ENCODE peak calls at places on chromosomes 1 and 21, in four cellular contexts. One of them, this sample, is unnamed.

GRCh38 chr1:53367503-53368313 is 39.8 kb upstream of the LRP8 start:
- DNase-seq in left lung: no peak
- DNase-seq in trophoblast cell: no peak
- DNase-seq in brain microvascular endothelial cell: no peak
- DNase-seq in this sample: no peak

GRCh38 chr1:231160851-231161710 is 777 bp upstream of the TRIM67 start:
- DNase-seq in brain microvascular endothelial cell: no peak
- DNase-seq in left lung: peak; percentile 73
- DNase-seq in trophoblast cell: no peak
- DNase-seq in this sample: no peak

GRCh38 chr1:12620142-12620865 is 2.3 kb upstream of the DHRS3 start:
- DNase-seq in brain microvascular endothelial cell: no peak
- DNase-seq in left lung: no peak
- DNase-seq in trophoblast cell: no peak
- DNase-seq in this sample: no peak

GRCh38 chr1:229640455-229640854 is 14.4 kb downstream of the URB2 start:
- DNase-seq in left lung: no peak
- DNase-seq in trophoblast cell: no peak
- DNase-seq in brain microvascular endothelial cell: no peak
- DNase-seq in this sample: no peak

GRCh38 chr1:210363119-210363518 is 34.4 kb downstream of the HHAT start:
- DNase-seq in left lung: no peak
- DNase-seq in brain microvascular endothelial cell: no peak
- DNase-seq in trophoblast cell: no peak
- DNase-seq in this sample: no peak

GRCh38 chr1:156126701-156127534 is 12.4 kb downstream of the LMNA start:
- DNase-seq in trophoblast cell: peak; percentile 62
- DNase-seq in brain microvascular endothelial cell: peak; percentile 92
- DNase-seq in left lung: peak; percentile 81
- DNase-seq in this sample: peak; percentile 83

GRCh38 chr1:240149488-240150094 is 57.9 kb downstream of the FMN2 start:
- DNase-seq in brain microvascular endothelial cell: peak; percentile 32
- DNase-seq in trophoblast cell: peak; percentile 78
- DNase-seq in left lung: no peak
- DNase-seq in this sample: no peak

GRCh38 chr1:247421074-247421473 is 5.1 kb downstream of the NLRP3 start:
- DNase-seq in brain microvascular endothelial cell: no peak
- DNase-seq in trophoblast cell: no peak
- DNase-seq in left lung: no peak
- DNase-seq in this sample: no peak

GRCh38 chr21:42524341-42525227 is 10.9 kb downstream of the SLC37A1 start:
- DNase-seq in trophoblast cell: peak; percentile 53
- DNase-seq in brain microvascular endothelial cell: peak; percentile 15
- DNase-seq in left lung: no peak
- DNase-seq in this sample: no peak

GRCh38 chr1:33586111-33586510 is 113.7 kb downstream of the ZSCAN20 start:
- DNase-seq in left lung: no peak
- DNase-seq in trophoblast cell: peak; percentile 25
- DNase-seq in brain microvascular endothelial cell: peak; percentile 55
- DNase-seq in this sample: no peak

GRCh38 chr1:29655145-29655544 is 418.8 kb downstream of the PTPRU start:
- DNase-seq in left lung: no peak
- DNase-seq in trophoblast cell: no peak
- DNase-seq in brain microvascular endothelial cell: no peak
- DNase-seq in this sample: no peak

GRCh38 chr1:195748969-195749368 is 859.3 kb downstream of the KCNT2 start:
- DNase-seq in trophoblast cell: no peak
- DNase-seq in brain microvascular endothelial cell: no peak
- DNase-seq in left lung: no peak
- DNase-seq in this sample: no peak

GRCh38 chr21:37145635-37146111 is 72.6 kb downstream of the TTC3 start:
- DNase-seq in trophoblast cell: no peak
- DNase-seq in brain microvascular endothelial cell: peak; percentile 66
- DNase-seq in left lung: no peak
- DNase-seq in this sample: no peak

GRCh38 chr1:219587817-219588561 is 24.9 kb downstream of the ZC3H11B start:
- DNase-seq in left lung: no peak
- DNase-seq in brain microvascular endothelial cell: peak; percentile 18
- DNase-seq in trophoblast cell: peak; percentile 32
- DNase-seq in this sample: no peak

GRCh38 chr1:119163396-119163795 is 22.9 kb upstream of the WARS2 start:
- DNase-seq in brain microvascular endothelial cell: no peak
- DNase-seq in left lung: no peak
- DNase-seq in trophoblast cell: no peak
- DNase-seq in this sample: no peak

GRCh38 chr1:155976062-155976912 is 2.1 kb downstream of the ARHGEF2 start:
- DNase-seq in trophoblast cell: peak; percentile 45
- DNase-seq in left lung: peak; percentile 79
- DNase-seq in brain microvascular endothelial cell: peak; percentile 20
- DNase-seq in this sample: no peak

GRCh38 chr1:70140894-70141293 is 64.5 kb downstream of the LRRC40 start:
- DNase-seq in trophoblast cell: no peak
- DNase-seq in left lung: no peak
- DNase-seq in brain microvascular endothelial cell: peak; percentile 7
- DNase-seq in this sample: no peak

GRCh38 chr1:229629251-229629650 is 3.2 kb downstream of the URB2 start:
- DNase-seq in brain microvascular endothelial cell: peak; percentile 72
- DNase-seq in trophoblast cell: no peak
- DNase-seq in left lung: no peak
- DNase-seq in this sample: no peak

GRCh38 chr1:235069577-235070563 is 58.8 kb downstream of the TOMM20 start:
- DNase-seq in brain microvascular endothelial cell: no peak
- DNase-seq in trophoblast cell: peak; percentile 78
- DNase-seq in left lung: peak; percentile 91
- DNase-seq in this sample: peak; percentile 99

GRCh38 chr1:54173681-54174080 is 20.9 kb upstream of the CDCP2 start:
- DNase-seq in left lung: no peak
- DNase-seq in trophoblast cell: no peak
- DNase-seq in brain microvascular endothelial cell: no peak
- DNase-seq in this sample: no peak

GRCh38 chr1:30460661-30461060 is 262.7 kb downstream of the MATN1 start:
- DNase-seq in brain microvascular endothelial cell: no peak
- DNase-seq in left lung: no peak
- DNase-seq in trophoblast cell: no peak
- DNase-seq in this sample: no peak

GRCh38 chr1:236854602-236854978 is 59.5 kb downstream of the MTR start:
- DNase-seq in left lung: no peak
- DNase-seq in brain microvascular endothelial cell: peak; percentile 47
- DNase-seq in trophoblast cell: peak; percentile 84
- DNase-seq in this sample: peak; percentile 16

GRCh38 chr1:167499657-167500056 is 18.7 kb downstream of the CD247 start:
- DNase-seq in left lung: no peak
- DNase-seq in brain microvascular endothelial cell: no peak
- DNase-seq in trophoblast cell: no peak
- DNase-seq in this sample: no peak

GRCh38 chr1:200373811-200374231 is 36.0 kb downstream of the ZNF281 start:
- DNase-seq in brain microvascular endothelial cell: no peak
- DNase-seq in left lung: no peak
- DNase-seq in trophoblast cell: no peak
- DNase-seq in this sample: no peak

GRCh38 chr21:28871388-28872015 is 121.2 kb downstream of the LTN1 start:
- DNase-seq in trophoblast cell: no peak
- DNase-seq in brain microvascular endothelial cell: peak; percentile 12
- DNase-seq in left lung: no peak
- DNase-seq in this sample: no peak

GRCh38 chr1:39272027-39272790 is 67.7 kb downstream of the MACF1 start:
- DNase-seq in brain microvascular endothelial cell: no peak
- DNase-seq in left lung: no peak
- DNase-seq in trophoblast cell: peak; percentile 56
- DNase-seq in this sample: no peak

GRCh38 chr1:112673589-112674439 is 645 bp upstream of the MOV10 start:
- DNase-seq in brain microvascular endothelial cell: peak; percentile 66
- DNase-seq in trophoblast cell: peak; percentile 59
- DNase-seq in left lung: no peak
- DNase-seq in this sample: no peak

GRCh38 chr1:110051262-110051648 is 16.8 kb downstream of the STRIP1 start:
- DNase-seq in left lung: no peak
- DNase-seq in brain microvascular endothelial cell: no peak
- DNase-seq in trophoblast cell: no peak
- DNase-seq in this sample: no peak

GRCh38 chr1:187114788-187115187 is 286.0 kb downstream of the PLA2G4A start:
- DNase-seq in left lung: no peak
- DNase-seq in trophoblast cell: no peak
- DNase-seq in brain microvascular endothelial cell: no peak
- DNase-seq in this sample: no peak

DNA sequence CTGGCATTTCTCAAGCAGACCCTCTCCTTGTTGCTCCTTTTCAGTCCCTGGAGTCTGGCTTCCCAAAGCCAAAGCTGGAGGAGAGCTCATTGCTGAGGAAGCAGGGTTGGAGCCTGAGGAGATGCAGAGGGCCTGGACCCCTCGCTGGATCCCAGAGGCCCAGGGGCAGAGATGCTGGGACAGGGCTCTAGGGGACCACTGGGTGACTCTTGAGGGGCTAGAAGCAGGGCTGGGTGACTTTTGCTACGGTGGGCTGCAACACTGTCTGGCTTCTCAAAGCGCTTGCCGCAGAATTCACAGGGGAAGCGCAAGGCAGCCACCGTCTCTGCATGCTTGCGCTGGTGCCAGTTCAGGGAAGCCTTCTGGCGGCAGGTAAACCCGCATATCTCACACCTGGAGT is 8.8 kb downstream of the ZNF692 start:
- DNase-seq in left lung: no peak
- DNase-seq in brain microvascular endothelial cell: no peak
- DNase-seq in trophoblast cell: peak; percentile 15
- DNase-seq in this sample: no peak
- H3K4me3 ChIP-seq in left lung: no peak overlapping the region
- H3K4me3 ChIP-seq in brain microvascular endothelial cell: no peak overlapping the region
- H3K4me3 ChIP-seq in trophoblast cell: peak overlapping the region; percentile 27
- H3K4me3 ChIP-seq in this sample: no peak overlapping the region

DNA sequence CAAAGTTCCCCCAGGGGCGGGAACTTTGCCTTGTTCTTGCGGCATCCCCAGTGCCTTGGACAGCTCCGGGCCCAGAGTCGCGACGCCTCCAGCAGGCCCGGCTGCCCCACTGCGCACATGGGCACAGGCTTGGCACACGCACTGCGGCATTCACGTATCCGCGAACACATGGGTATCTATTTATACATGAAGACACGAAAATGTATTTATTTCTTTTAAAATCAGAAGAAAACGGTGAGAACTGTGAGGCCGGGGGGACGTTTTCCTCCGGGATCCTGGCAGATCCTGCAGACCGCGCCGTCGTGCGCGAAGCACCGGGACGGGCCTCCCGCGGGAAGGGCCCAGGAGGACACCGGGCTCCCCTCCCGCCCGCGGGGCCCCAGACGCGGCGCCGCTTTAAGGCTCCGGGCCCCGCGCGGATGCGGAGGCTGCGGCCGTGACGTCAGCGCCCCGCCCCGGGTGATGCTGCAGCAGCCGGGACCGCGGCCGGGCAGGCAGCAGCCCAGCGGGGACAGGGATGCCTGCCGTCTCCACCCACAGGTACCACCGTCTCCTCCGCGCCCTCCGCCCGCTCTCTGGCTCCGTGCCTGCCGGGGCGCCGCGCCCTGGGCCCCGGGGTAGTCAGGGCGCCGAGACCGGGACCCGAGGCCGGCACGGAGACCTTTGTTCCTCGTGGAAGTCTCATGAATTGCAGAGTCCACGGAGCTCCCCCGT is at the start of gene SLC45A1:
- DNase-seq in trophoblast cell: peak; percentile 57
- DNase-seq in left lung: peak; percentile 95
- DNase-seq in brain microvascular endothelial cell: peak; percentile 48
- DNase-seq in this sample: peak; percentile 29
- H3K4me3 ChIP-seq in trophoblast cell: no peak within 1 kb of the TSS
- H3K4me3 ChIP-seq in left lung: peak within 1 kb of the TSS; percentile 56
- H3K4me3 ChIP-seq in brain microvascular endothelial cell: peak within 1 kb of the TSS; percentile 55
- H3K4me3 ChIP-seq in this sample: no peak within 1 kb of the TSS

GRCh38 chr1:178034676-178035075 is 59.2 kb upstream of the RASAL2 start:
- DNase-seq in trophoblast cell: no peak
- DNase-seq in left lung: no peak
- DNase-seq in brain microvascular endothelial cell: no peak
- DNase-seq in this sample: no peak

GRCh38 chr1:178039826-178040380 is 54.0 kb upstream of the RASAL2 start:
- DNase-seq in brain microvascular endothelial cell: no peak
- DNase-seq in trophoblast cell: no peak
- DNase-seq in left lung: no peak
- DNase-seq in this sample: no peak

GRCh38 chr1:178037510-178038253 is 56.2 kb upstream of the RASAL2 start:
- DNase-seq in brain microvascular endothelial cell: peak; percentile 49
- DNase-seq in left lung: peak; percentile 96
- DNase-seq in trophoblast cell: peak; percentile 79
- DNase-seq in this sample: peak; percentile 85

GRCh38 chr1:178036090-178036489 is 57.8 kb upstream of the RASAL2 start:
- DNase-seq in trophoblast cell: peak; percentile 65
- DNase-seq in left lung: no peak
- DNase-seq in brain microvascular endothelial cell: no peak
- DNase-seq in this sample: no peak

GRCh38 chr1:178038372-178038771 is 55.5 kb upstream of the RASAL2 start:
- DNase-seq in left lung: no peak
- DNase-seq in trophoblast cell: no peak
- DNase-seq in brain microvascular endothelial cell: no peak
- DNase-seq in this sample: no peak
- H3K4me3 ChIP-seq in left lung: peak overlapping the region; percentile 58
- H3K4me3 ChIP-seq in trophoblast cell: no peak overlapping the region
- H3K4me3 ChIP-seq in brain microvascular endothelial cell: peak overlapping the region; percentile 70
- H3K4me3 ChIP-seq in this sample: peak overlapping the region; percentile 57

GRCh38 chr1:207959995-207960745 is 49.2 kb upstream of the CD34 start:
- DNase-seq in left lung: no peak
- DNase-seq in trophoblast cell: no peak
- DNase-seq in brain microvascular endothelial cell: no peak
- DNase-seq in this sample: no peak

GRCh38 chr1:207956976-207957375 is 46.1 kb upstream of the CD34 start:
- DNase-seq in left lung: no peak
- DNase-seq in brain microvascular endothelial cell: no peak
- DNase-seq in trophoblast cell: no peak
- DNase-seq in this sample: no peak

GRCh38 chr1:207958376-207959139 is 47.6 kb upstream of the CD34 start:
- DNase-seq in left lung: no peak
- DNase-seq in brain microvascular endothelial cell: no peak
- DNase-seq in trophoblast cell: no peak
- DNase-seq in this sample: no peak

GRCh38 chr1:207962716-207963428 is 51.9 kb upstream of the CD34 start:
- DNase-seq in trophoblast cell: peak; percentile 22
- DNase-seq in brain microvascular endothelial cell: no peak
- DNase-seq in left lung: peak; percentile 76
- DNase-seq in this sample: no peak

DNA sequence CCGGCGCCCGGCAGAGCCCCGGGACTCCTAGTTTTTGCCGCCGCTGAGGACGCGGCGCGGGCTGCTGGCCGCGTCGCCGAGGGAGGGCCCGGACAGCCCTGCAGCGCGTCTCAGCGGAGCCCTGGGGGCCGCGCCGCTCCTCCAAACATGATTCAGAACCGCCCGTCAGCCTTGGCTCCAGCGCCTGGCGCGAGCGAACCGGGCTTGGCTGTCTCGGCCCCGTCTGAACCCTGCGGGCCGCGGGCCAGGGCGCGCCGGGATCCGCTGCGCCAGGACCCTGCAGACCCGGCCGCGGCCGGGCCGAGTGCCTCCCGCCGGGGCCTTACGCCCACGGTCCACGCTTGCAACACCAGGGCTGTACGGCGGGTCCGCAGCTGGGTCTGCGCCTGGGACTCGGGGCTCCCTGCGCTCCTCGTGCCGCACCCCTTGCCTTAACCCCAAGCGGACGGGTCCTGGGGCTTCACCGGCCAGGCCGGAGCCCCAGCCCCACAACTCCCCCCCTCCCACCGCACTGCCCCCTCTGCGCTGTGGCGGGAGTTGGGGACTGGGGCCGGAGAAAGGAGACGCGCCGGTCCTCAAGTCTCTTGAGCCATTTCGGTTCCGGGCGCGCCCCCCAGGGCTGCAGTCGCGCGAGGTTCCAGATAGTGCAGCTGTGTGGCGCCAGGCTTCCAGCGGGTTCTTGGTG is 48.4 kb upstream of the CD34 start:
- DNase-seq in brain microvascular endothelial cell: peak; percentile 14
- DNase-seq in trophoblast cell: peak; percentile 40
- DNase-seq in left lung: peak; percentile 88
- DNase-seq in this sample: no peak
- H3K4me3 ChIP-seq in brain microvascular endothelial cell: peak overlapping the region; percentile 50
- H3K4me3 ChIP-seq in trophoblast cell: peak overlapping the region; percentile 62
- H3K4me3 ChIP-seq in left lung: peak overlapping the region; percentile 32
- H3K4me3 ChIP-seq in this sample: no peak overlapping the region